ENCODE peak calls at places on chromosomes 13 and 19, in seven cellular contexts. S, W, U, X, E, K and F are unnamed samples.

GRCh38 chr13:33644607-33645543 is 173.1 kb upstream of the RFC3 start:
- DNase-seq in K (no peak), S (no peak), W (no peak), E (peak), X (no peak), U (no peak), F (no peak)

GRCh38 chr19:46901701-46902401 is 41.1 kb downstream of the ARHGAP35 start:
- DNase-seq in W (no peak), K (no peak), S (no peak), U (no peak), X (no peak), E (no peak), F (no peak)

GRCh38 chr19:16429066-16429758 is 42.6 kb downstream of the EPS15L1 start:
- DNase-seq in W (peak), S (no peak), E (no peak), K (no peak), U (no peak), X (no peak), F (no peak)

GRCh38 chr13:40550130-40550529 is 116.3 kb downstream of the FOXO1 start:
- DNase-seq in E (no peak), S (no peak), X (no peak), K (no peak), U (no peak), W (no peak), F (no peak)

GRCh38 chr19:42290523-42291436 is 11.2 kb upstream of the PRR19 start:
- DNase-seq in E (no peak), K (no peak), S (peak), X (no peak), U (no peak), W (no peak), F (no peak)

GRCh38 chr13:110306960-110307696 is at the start of the genes COL4A1 and COL4A2:
- DNase-seq in U (no peak), E (peak), K (no peak), S (no peak), X (no peak), W (no peak), F (peak)

GRCh38 chr13:106569233-106570095 is 1.5 kb upstream of the ARGLU1 start:
- DNase-seq in X (no peak), U (no peak), S (no peak), E (no peak), K (no peak), W (no peak), F (no peak)

GRCh38 chr19:35704218-35704617 is at the start of gene ZBTB32:
- DNase-seq in K (no peak), S (no peak), X (no peak), E (no peak), U (no peak), W (no peak), F (no peak)

GRCh38 chr13:41597348-41598041 is 140.1 kb downstream of the RGCC start:
- DNase-seq in E (no peak), X (no peak), S (no peak), U (no peak), K (no peak), W (no peak), F (no peak)

GRCh38 chr19:7533281-7533819 is 2.2 kb upstream of the PNPLA6 start:
- DNase-seq in X (no peak), E (peak), U (no peak), S (no peak), K (no peak), W (peak), F (no peak)

GRCh38 chr19:18896421-18896841 is 473 bp upstream of the CERS1 start:
- DNase-seq in E (no peak), W (no peak), K (no peak), S (no peak), X (no peak), U (no peak), F (no peak)
- TF ChIP-seq CTCF in E (no peak), W (no peak), K (no peak), S (no peak), X (no peak), U (no peak), F (no peak)

GRCh38 chr13:97573011-97573410 is 139.0 kb downstream of the RAP2A start:
- DNase-seq in E (no peak), S (no peak), X (no peak), K (no peak), W (no peak), U (no peak), F (no peak)

GRCh38 chr13:97564929-97565328 is 131.0 kb downstream of the RAP2A start:
- DNase-seq in E (no peak), U (no peak), X (no peak), W (no peak), S (no peak), K (no peak), F (no peak)

GRCh38 chr13:97566907-97567306 is 132.9 kb downstream of the RAP2A start:
- DNase-seq in E (no peak), W (no peak), S (no peak), U (no peak), X (no peak), K (no peak), F (no peak)

GRCh38 chr13:97567510-97568243 is 133.7 kb downstream of the RAP2A start:
- DNase-seq in W (peak), U (no peak), S (no peak), E (peak), K (peak), X (peak), F (no peak)

DNA sequence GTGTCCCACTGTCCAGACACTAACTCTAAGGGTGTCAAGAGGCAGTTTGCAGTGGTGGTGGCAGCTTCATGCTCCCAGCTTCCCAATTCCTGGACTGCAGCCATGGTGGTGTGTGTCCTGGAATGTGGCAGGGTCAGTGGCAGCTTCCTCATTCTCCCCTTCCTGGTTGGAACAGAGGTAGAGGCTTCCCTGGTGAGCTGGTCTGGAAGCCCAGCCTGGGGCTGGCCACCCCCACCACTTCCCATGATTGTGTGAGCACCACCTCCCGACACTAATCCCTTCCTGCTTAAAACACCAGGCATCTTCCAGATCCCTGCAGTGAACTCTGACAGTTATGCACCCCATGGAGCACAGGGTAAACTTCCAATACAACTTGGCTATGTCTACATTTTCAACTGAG is 134.9 kb downstream of the RAP2A start:
- DNase-seq in W (peak), S (no peak), K (no peak), E (no peak), U (no peak), X (no peak), F (no peak)
- TF ChIP-seq CTCF in W (no peak), S (no peak), K (no peak), E (no peak), U (no peak), X (no peak), F (no peak)

GRCh38 chr13:61255035-61255796 is 160.4 kb downstream of the PCDH20 start:
- DNase-seq in K (no peak), S (no peak), W (no peak), U (no peak), X (no peak), E (no peak), F (no peak)
- TF ChIP-seq CTCF in K (no peak), S (no peak), W (no peak), U (no peak), X (peak), E (no peak), F (peak)

DNA sequence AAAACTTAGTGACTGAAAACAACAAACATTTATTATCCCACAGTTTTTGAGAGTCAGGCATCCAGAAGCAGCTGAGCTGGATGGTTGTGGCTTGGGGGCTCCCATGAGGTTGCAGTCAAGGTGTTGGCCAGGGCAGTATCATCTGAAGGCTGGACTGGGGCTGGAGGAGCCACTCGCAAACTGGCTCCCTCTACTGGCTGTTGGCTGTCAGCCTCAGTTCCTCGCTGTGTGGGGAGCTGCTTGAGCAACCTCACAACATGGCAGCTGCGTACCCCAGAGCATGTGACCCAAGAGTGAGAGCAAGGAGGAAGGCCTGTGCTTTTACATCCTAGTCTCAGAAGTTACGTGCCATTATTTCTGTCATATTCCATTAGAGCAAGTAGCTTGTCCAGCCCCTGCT is 9.7 kb downstream of the YJU2 start:
- DNase-seq in S (no peak), K (no peak), E (no peak), W (no peak), U (no peak), X (no peak), F (no peak)
- TF ChIP-seq CTCF in S (no peak), K (no peak), E (no peak), W (no peak), U (no peak), X (peak), F (no peak)